ENCODE peak calls at places on chromosomes 13 and 19, in five cellular contexts. One of them, this sample, is unnamed.
A peak's percentile ranks its signal among the peaks of the same experiment; 100 is the strongest.

GRCh38 chr19:56360841-56361240 is 32.5 kb downstream of the ZNF582 start:
- DNase-seq in heart right ventricle: no peak
- DNase-seq in uterus: no peak
- DNase-seq in osteocyte: no peak
- DNase-seq in body of pancreas: no peak
- DNase-seq in this sample: no peak

GRCh38 chr13:31775148-31775547 is 35.8 kb downstream of the RXFP2 start:
- DNase-seq in osteocyte: no peak
- DNase-seq in uterus: no peak
- DNase-seq in heart right ventricle: no peak
- DNase-seq in body of pancreas: no peak
- DNase-seq in this sample: no peak

GRCh38 chr13:28718538-28719226 is at the start of gene SLC46A3:
- DNase-seq in osteocyte: peak; percentile 99
- DNase-seq in heart right ventricle: peak; percentile 100
- DNase-seq in uterus: peak; percentile 99
- DNase-seq in body of pancreas: peak; percentile 98
- DNase-seq in this sample: peak; percentile 97

GRCh38 chr19:40279120-40279551 is 6.0 kb downstream of the AKT2 start:
- DNase-seq in uterus: peak; percentile 84
- DNase-seq in heart right ventricle: peak; percentile 80
- DNase-seq in osteocyte: no peak
- DNase-seq in body of pancreas: no peak
- DNase-seq in this sample: no peak

GRCh38 chr19:41774515-41774980 is 19.2 kb downstream of the CEACAM6 start:
- DNase-seq in osteocyte: no peak
- DNase-seq in heart right ventricle: no peak
- DNase-seq in body of pancreas: no peak
- DNase-seq in uterus: no peak
- DNase-seq in this sample: no peak

GRCh38 chr19:9865732-9866627 is 30.9 kb downstream of the PIN1 start:
- DNase-seq in uterus: no peak
- DNase-seq in osteocyte: no peak
- DNase-seq in heart right ventricle: no peak
- DNase-seq in body of pancreas: no peak
- DNase-seq in this sample: no peak

GRCh38 chr19:29623726-29624488 is 17.8 kb downstream of the POP4 start:
- DNase-seq in body of pancreas: no peak
- DNase-seq in uterus: no peak
- DNase-seq in heart right ventricle: no peak
- DNase-seq in osteocyte: no peak
- DNase-seq in this sample: no peak

GRCh38 chr19:20471441-20471840 is 94.1 kb downstream of the ZNF737 start:
- DNase-seq in uterus: no peak
- DNase-seq in heart right ventricle: no peak
- DNase-seq in body of pancreas: peak; percentile 30
- DNase-seq in osteocyte: no peak
- DNase-seq in this sample: no peak

GRCh38 chr19:40453151-40453735 is 9.1 kb upstream of the SERTAD3 start:
- DNase-seq in osteocyte: no peak
- DNase-seq in uterus: no peak
- DNase-seq in body of pancreas: no peak
- DNase-seq in heart right ventricle: no peak
- DNase-seq in this sample: no peak

GRCh38 chr13:59588717-59589067 is 575.0 kb downstream of the DIAPH3 start:
- DNase-seq in uterus: no peak
- DNase-seq in osteocyte: no peak
- DNase-seq in heart right ventricle: no peak
- DNase-seq in body of pancreas: no peak
- DNase-seq in this sample: no peak

GRCh38 chr19:32165750-32166149 is 179.7 kb upstream of the ZNF507 start:
- DNase-seq in osteocyte: peak; percentile 75
- DNase-seq in heart right ventricle: no peak
- DNase-seq in body of pancreas: no peak
- DNase-seq in uterus: no peak
- DNase-seq in this sample: no peak

GRCh38 chr13:85771856-85772255 is 27.4 kb downstream of the SLITRK6 start:
- DNase-seq in heart right ventricle: no peak
- DNase-seq in uterus: no peak
- DNase-seq in osteocyte: no peak
- DNase-seq in body of pancreas: no peak
- DNase-seq in this sample: no peak

GRCh38 chr19:35715981-35716734 is 1.6 kb upstream of the KMT2B start:
- DNase-seq in body of pancreas: peak; percentile 78
- DNase-seq in heart right ventricle: peak; percentile 67
- DNase-seq in osteocyte: no peak
- DNase-seq in uterus: peak; percentile 68
- DNase-seq in this sample: peak; percentile 50

GRCh38 chr19:16470911-16471811 is 609 bp downstream of the EPS15L1 start:
- DNase-seq in heart right ventricle: no peak
- DNase-seq in osteocyte: no peak
- DNase-seq in body of pancreas: peak; percentile 52
- DNase-seq in uterus: no peak
- DNase-seq in this sample: no peak

GRCh38 chr19:2207991-2208860 is 27.9 kb downstream of the PLEKHJ1 start:
- DNase-seq in osteocyte: peak; percentile 90
- DNase-seq in uterus: peak; percentile 45
- DNase-seq in heart right ventricle: peak; percentile 67
- DNase-seq in body of pancreas: peak; percentile 33
- DNase-seq in this sample: no peak

GRCh38 chr13:22948421-22948820 is 232.4 kb upstream of the SGCG start:
- DNase-seq in osteocyte: peak; percentile 65
- DNase-seq in body of pancreas: no peak
- DNase-seq in heart right ventricle: no peak
- DNase-seq in uterus: no peak
- DNase-seq in this sample: no peak

GRCh38 chr13:22940736-22941135 is 240.0 kb upstream of the SGCG start:
- DNase-seq in osteocyte: peak; percentile 80
- DNase-seq in heart right ventricle: no peak
- DNase-seq in uterus: no peak
- DNase-seq in body of pancreas: no peak
- DNase-seq in this sample: no peak

GRCh38 chr13:22940090-22940710 is 240.6 kb upstream of the SGCG start:
- DNase-seq in heart right ventricle: no peak
- DNase-seq in uterus: no peak
- DNase-seq in body of pancreas: no peak
- DNase-seq in osteocyte: peak; percentile 81
- DNase-seq in this sample: no peak

GRCh38 chr13:22945321-22946226 is 235.2 kb upstream of the SGCG start:
- DNase-seq in osteocyte: peak; percentile 77
- DNase-seq in heart right ventricle: no peak
- DNase-seq in uterus: no peak
- DNase-seq in body of pancreas: no peak
- DNase-seq in this sample: no peak

GRCh38 chr13:22944378-22944777 is 236.4 kb upstream of the SGCG start:
- DNase-seq in osteocyte: no peak
- DNase-seq in uterus: no peak
- DNase-seq in heart right ventricle: no peak
- DNase-seq in body of pancreas: no peak
- DNase-seq in this sample: no peak
- TF ChIP-seq CTCF in osteocyte: no peak
- TF ChIP-seq CTCF in uterus: no peak
- TF ChIP-seq CTCF in heart right ventricle: no peak
- TF ChIP-seq CTCF in body of pancreas: no peak
- TF ChIP-seq CTCF in this sample: no peak

GRCh38 chr13:94595006-94595942 is 678 bp downstream of the TGDS start:
- DNase-seq in body of pancreas: peak; percentile 28
- DNase-seq in uterus: no peak
- DNase-seq in osteocyte: no peak
- DNase-seq in heart right ventricle: no peak
- DNase-seq in this sample: no peak
- TF ChIP-seq CTCF in body of pancreas: no peak
- TF ChIP-seq CTCF in uterus: no peak
- TF ChIP-seq CTCF in osteocyte: no peak
- TF ChIP-seq CTCF in heart right ventricle: no peak
- TF ChIP-seq CTCF in this sample: no peak

GRCh38 chr19:49664171-49665070 is 1.2 kb downstream of the IRF3 start:
- DNase-seq in body of pancreas: peak; percentile 92
- DNase-seq in heart right ventricle: peak; percentile 88
- DNase-seq in osteocyte: peak; percentile 93
- DNase-seq in uterus: peak; percentile 90
- DNase-seq in this sample: peak; percentile 86

GRCh38 chr19:49666120-49666444 is 349 bp downstream of the BCL2L12 start:
- DNase-seq in body of pancreas: no peak
- DNase-seq in osteocyte: no peak
- DNase-seq in uterus: no peak
- DNase-seq in heart right ventricle: no peak
- DNase-seq in this sample: no peak

GRCh38 chr19:49663224-49663623 is 2.4 kb downstream of the IRF3 start:
- DNase-seq in uterus: no peak
- DNase-seq in heart right ventricle: no peak
- DNase-seq in body of pancreas: no peak
- DNase-seq in osteocyte: no peak
- DNase-seq in this sample: no peak

GRCh38 chr19:49667473-49667872 is 1.7 kb downstream of the BCL2L12 start:
- DNase-seq in osteocyte: no peak
- DNase-seq in uterus: no peak
- DNase-seq in body of pancreas: no peak
- DNase-seq in heart right ventricle: no peak
- DNase-seq in this sample: no peak

GRCh38 chr19:49665301-49666119 is at the start of the genes BCL2L12 and IRF3:
- DNase-seq in heart right ventricle: peak; percentile 98
- DNase-seq in uterus: peak; percentile 99
- DNase-seq in osteocyte: peak; percentile 99
- DNase-seq in body of pancreas: peak; percentile 98
- DNase-seq in this sample: peak; percentile 97
- TF ChIP-seq CTCF in heart right ventricle: no peak
- TF ChIP-seq CTCF in uterus: peak; percentile 31
- TF ChIP-seq CTCF in osteocyte: no peak
- TF ChIP-seq CTCF in body of pancreas: no peak
- TF ChIP-seq CTCF in this sample: no peak

GRCh38 chr19:44499559-44499958 is 763 bp downstream of the ZNF180 start:
- DNase-seq in heart right ventricle: no peak
- DNase-seq in body of pancreas: no peak
- DNase-seq in osteocyte: no peak
- DNase-seq in uterus: no peak
- DNase-seq in this sample: no peak
- TF ChIP-seq CTCF in heart right ventricle: no peak
- TF ChIP-seq CTCF in body of pancreas: no peak
- TF ChIP-seq CTCF in osteocyte: no peak
- TF ChIP-seq CTCF in uterus: no peak
- TF ChIP-seq CTCF in this sample: no peak

DNA sequence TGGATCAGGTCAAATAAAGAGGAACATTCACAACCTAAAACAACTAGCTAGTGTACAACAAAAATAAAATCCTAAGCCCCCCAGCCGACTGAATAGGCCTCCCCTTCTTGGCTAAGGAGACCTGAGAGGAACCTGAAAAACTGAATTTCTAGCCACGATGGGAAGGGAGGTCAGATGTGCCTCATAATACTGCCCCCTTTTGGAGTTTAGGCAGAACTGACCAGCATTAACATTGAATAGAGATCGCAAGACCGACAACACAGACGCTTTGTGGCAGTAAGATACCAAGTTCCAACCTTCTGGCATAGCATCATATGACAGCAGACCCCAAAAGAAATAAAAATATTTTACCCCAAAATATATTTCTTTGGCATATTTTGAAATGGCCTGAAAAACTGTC is 15.9 kb downstream of the CBY2 start:
- DNase-seq in body of pancreas: no peak
- DNase-seq in uterus: no peak
- DNase-seq in heart right ventricle: no peak
- DNase-seq in osteocyte: no peak
- DNase-seq in this sample: no peak
- TF ChIP-seq CTCF in body of pancreas: peak; percentile 9
- TF ChIP-seq CTCF in uterus: no peak
- TF ChIP-seq CTCF in heart right ventricle: no peak
- TF ChIP-seq CTCF in osteocyte: peak; percentile 52
- TF ChIP-seq CTCF in this sample: peak; percentile 68

DNA sequence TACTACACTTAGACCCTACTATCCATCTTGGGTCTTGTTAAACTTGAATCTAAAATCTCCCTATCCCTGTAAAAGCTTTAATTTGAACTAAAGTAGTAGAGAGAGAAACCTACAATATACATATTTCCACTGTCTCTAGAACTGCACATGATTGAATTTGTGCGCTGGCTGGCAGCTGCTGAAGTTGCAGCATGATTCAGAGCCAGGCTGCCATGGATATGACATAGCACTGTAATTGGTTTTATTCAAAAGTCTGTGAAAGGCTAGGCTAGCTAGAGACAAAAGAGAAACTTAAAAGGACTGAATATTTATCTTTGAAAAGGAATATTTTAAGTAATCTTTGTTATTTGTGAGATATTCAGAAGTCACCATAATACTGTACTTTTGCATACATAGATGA is 25.6 kb upstream of the FREM2 start:
- DNase-seq in body of pancreas: no peak
- DNase-seq in uterus: no peak
- DNase-seq in heart right ventricle: no peak
- DNase-seq in osteocyte: no peak
- DNase-seq in this sample: no peak
- TF ChIP-seq CTCF in body of pancreas: no peak
- TF ChIP-seq CTCF in uterus: no peak
- TF ChIP-seq CTCF in heart right ventricle: no peak
- TF ChIP-seq CTCF in osteocyte: no peak
- TF ChIP-seq CTCF in this sample: no peak

GRCh38 chr13:111046590-111047141 is 68.4 kb upstream of the ARHGEF7 start:
- DNase-seq in osteocyte: no peak
- DNase-seq in heart right ventricle: peak; percentile 50
- DNase-seq in uterus: no peak
- DNase-seq in body of pancreas: no peak
- DNase-seq in this sample: no peak
- TF ChIP-seq CTCF in osteocyte: peak; percentile 37
- TF ChIP-seq CTCF in heart right ventricle: no peak
- TF ChIP-seq CTCF in uterus: no peak
- TF ChIP-seq CTCF in body of pancreas: no peak
- TF ChIP-seq CTCF in this sample: no peak